ENCODE peak calls at places on chromosomes 11 and 22, in four cellular contexts. One of them, this sample, is unnamed. For H4K20me1, the result is how much of the 10 kb centered on the place peaks cover.

GRCh38 chr11:117931971-117932370 is 2.8 kb upstream of the TMPRSS13 start:
- DNase-seq in GM23248: no peak
- DNase-seq in HCT116: no peak
- DNase-seq in PC-3: no peak
- DNase-seq in this sample: no peak

GRCh38 chr11:65903068-65903481 is 2.9 kb upstream of the FOSL1 start:
- DNase-seq in GM23248: peak
- DNase-seq in PC-3: peak
- DNase-seq in HCT116: peak
- DNase-seq in this sample: peak

GRCh38 chr22:25051983-25052710 is 99.6 kb downstream of the KIAA1671 start:
- DNase-seq in PC-3: no peak
- DNase-seq in HCT116: no peak
- DNase-seq in GM23248: no peak
- DNase-seq in this sample: no peak

GRCh38 chr11:12436266-12436665 is 58.9 kb downstream of the PARVA start:
- DNase-seq in HCT116: no peak
- DNase-seq in PC-3: no peak
- DNase-seq in GM23248: no peak
- DNase-seq in this sample: no peak

GRCh38 chr22:19905619-19906276 is 35.8 kb upstream of the COMT start:
- DNase-seq in PC-3: no peak
- DNase-seq in GM23248: no peak
- DNase-seq in HCT116: no peak
- DNase-seq in this sample: no peak

GRCh38 chr11:115363426-115363825 is 140.8 kb downstream of the CADM1 start:
- DNase-seq in GM23248: no peak
- DNase-seq in PC-3: no peak
- DNase-seq in HCT116: no peak
- DNase-seq in this sample: no peak

GRCh38 chr11:54944211-54944610 is 237.6 kb downstream of the OR4A5 start:
- DNase-seq in HCT116: no peak
- DNase-seq in GM23248: no peak
- DNase-seq in PC-3: no peak
- DNase-seq in this sample: no peak

GRCh38 chr11:8002676-8003075 is 15.5 kb downstream of the EIF3F start:
- DNase-seq in HCT116: no peak
- DNase-seq in PC-3: no peak
- DNase-seq in GM23248: no peak
- DNase-seq in this sample: no peak

GRCh38 chr11:11263238-11264030 is 89.6 kb downstream of the CSNK2A3 start:
- DNase-seq in GM23248: peak
- DNase-seq in HCT116: no peak
- DNase-seq in PC-3: peak
- DNase-seq in this sample: peak

GRCh38 chr22:27913162-27913741 is 5.8 kb downstream of the PITPNB start:
- DNase-seq in PC-3: no peak
- DNase-seq in GM23248: no peak
- DNase-seq in HCT116: no peak
- DNase-seq in this sample: no peak

GRCh38 chr11:278001-278951 is at the start of gene NLRP6:
- DNase-seq in PC-3: no peak
- DNase-seq in HCT116: no peak
- DNase-seq in GM23248: no peak
- DNase-seq in this sample: no peak

GRCh38 chr11:119885067-119885466 is 156.1 kb upstream of the NECTIN1 start:
- DNase-seq in PC-3: no peak
- DNase-seq in GM23248: no peak
- DNase-seq in HCT116: no peak
- DNase-seq in this sample: no peak

GRCh38 chr11:1401001-1401445 is 11.3 kb downstream of the BRSK2 start:
- DNase-seq in HCT116: no peak
- DNase-seq in PC-3: no peak
- DNase-seq in GM23248: no peak
- DNase-seq in this sample: no peak

GRCh38 chr11:1402355-1402754 is 12.6 kb downstream of the BRSK2 start:
- DNase-seq in GM23248: no peak
- DNase-seq in HCT116: no peak
- DNase-seq in PC-3: no peak
- DNase-seq in this sample: no peak

GRCh38 chr11:1402776-1403620 is 13.3 kb downstream of the BRSK2 start:
- DNase-seq in GM23248: no peak
- DNase-seq in HCT116: no peak
- DNase-seq in PC-3: no peak
- DNase-seq in this sample: no peak

GRCh38 chr11:1400168-1401000 is 10.7 kb downstream of the BRSK2 start:
- DNase-seq in HCT116: no peak
- DNase-seq in PC-3: no peak
- DNase-seq in GM23248: no peak
- DNase-seq in this sample: no peak

GRCh38 chr11:1401656-1402221 is 12.0 kb downstream of the BRSK2 start:
- DNase-seq in GM23248: peak
- DNase-seq in HCT116: no peak
- DNase-seq in PC-3: peak
- DNase-seq in this sample: peak
- TF ChIP-seq EZH2phosphoT487 in GM23248: no peak
- TF ChIP-seq EZH2phosphoT487 in HCT116: no peak
- TF ChIP-seq EZH2phosphoT487 in PC-3: no peak
- TF ChIP-seq EZH2phosphoT487 in this sample: no peak

GRCh38 chr11:44788536-44789227 is 61.9 kb downstream of the TSPAN18 start:
- DNase-seq in GM23248: no peak
- DNase-seq in PC-3: no peak
- DNase-seq in HCT116: no peak
- DNase-seq in this sample: no peak
- H4K20me1 ChIP-seq in GM23248: under half
- H4K20me1 ChIP-seq in PC-3: under half
- H4K20me1 ChIP-seq in HCT116: under half
- H4K20me1 ChIP-seq in this sample: under half

GRCh38 chr11:35559949-35560348 is 34.5 kb upstream of the PAMR1 start:
- DNase-seq in GM23248: no peak
- DNase-seq in HCT116: no peak
- DNase-seq in PC-3: no peak
- DNase-seq in this sample: no peak
- TF ChIP-seq EZH2phosphoT487 in GM23248: no peak
- TF ChIP-seq EZH2phosphoT487 in HCT116: no peak
- TF ChIP-seq EZH2phosphoT487 in PC-3: no peak
- TF ChIP-seq EZH2phosphoT487 in this sample: no peak

DNA sequence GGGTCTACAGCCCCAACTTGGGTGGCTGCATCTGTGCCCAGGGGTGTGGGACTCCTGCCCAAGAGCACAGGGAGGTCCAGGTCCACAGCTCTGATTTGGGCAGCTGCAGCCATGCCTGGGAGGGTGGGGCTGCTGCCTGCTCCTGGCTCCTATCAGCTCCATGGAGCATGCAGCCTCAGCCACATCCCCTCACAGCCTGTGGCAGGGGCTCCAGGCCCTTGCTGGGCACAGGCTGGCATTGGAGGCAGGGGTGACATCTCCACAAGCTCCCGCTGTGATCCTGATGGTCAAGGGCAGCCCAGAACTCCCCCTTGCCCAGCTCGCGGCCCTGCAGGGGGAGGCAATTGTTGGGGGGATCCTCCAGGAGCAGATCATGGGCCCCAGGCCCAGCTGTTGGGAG is 6.3 kb upstream of the OR56A4 start:
- DNase-seq in PC-3: no peak
- DNase-seq in GM23248: no peak
- DNase-seq in HCT116: no peak
- DNase-seq in this sample: no peak
- H4K20me1 ChIP-seq in PC-3: under half
- H4K20me1 ChIP-seq in GM23248: under half
- H4K20me1 ChIP-seq in HCT116: under half
- H4K20me1 ChIP-seq in this sample: under half

GRCh38 chr22:46587067-46587471 is 33.1 kb upstream of the GRAMD4 start:
- DNase-seq in PC-3: no peak
- DNase-seq in HCT116: no peak
- DNase-seq in GM23248: no peak
- DNase-seq in this sample: no peak
- TF ChIP-seq EZH2phosphoT487 in PC-3: no peak
- TF ChIP-seq EZH2phosphoT487 in HCT116: no peak
- TF ChIP-seq EZH2phosphoT487 in GM23248: no peak
- TF ChIP-seq EZH2phosphoT487 in this sample: no peak

DNA sequence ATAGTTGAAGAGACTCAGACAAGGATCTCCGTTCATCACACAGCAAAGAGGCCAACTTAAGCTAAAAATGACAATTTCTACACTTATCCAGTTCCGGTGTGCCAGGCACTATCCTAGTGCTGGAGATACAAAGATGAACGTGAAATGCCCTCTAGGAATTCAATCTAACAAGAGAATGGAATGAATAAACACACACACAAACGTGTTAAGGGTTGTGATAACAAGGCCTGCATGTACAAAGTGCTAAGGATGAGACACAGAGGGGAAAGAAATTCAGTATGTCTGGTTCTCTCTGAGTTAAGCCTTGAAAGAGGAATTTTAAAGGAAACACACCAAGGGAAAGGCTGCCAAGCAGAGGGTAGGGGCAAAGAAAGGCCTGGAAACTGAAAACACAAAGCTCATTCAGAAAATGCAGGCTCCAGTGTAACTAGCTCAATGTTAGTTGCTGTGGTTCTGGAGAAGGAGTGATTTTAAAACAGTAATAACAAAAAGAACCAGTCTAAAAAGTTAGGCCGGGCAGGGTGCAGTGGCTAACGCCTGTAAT is 4.2 kb downstream of the CHKA start:
- DNase-seq in PC-3: no peak
- DNase-seq in GM23248: no peak
- DNase-seq in HCT116: no peak
- DNase-seq in this sample: no peak
- H4K20me1 ChIP-seq in PC-3: half or more
- H4K20me1 ChIP-seq in GM23248: under half
- H4K20me1 ChIP-seq in HCT116: under half
- H4K20me1 ChIP-seq in this sample: half or more

This sample was measured in GM23338.